ENCODE peak calls at places on chromosome 15, in five cellular contexts. G is H54, D is heart left ventricle, Z is tibial nerve, W is Peyer's patch. N is an unnamed sample.
A peak's percentile ranks its signal among the peaks of the same experiment; 100 is the strongest.

GRCh38 chr15:90911906-90912769 is 9.0 kb downstream of the MAN2A2 start:
- DNase-seq in G (no peak), D (no peak), Z (no peak), W (no peak), N (no peak)

GRCh38 chr15:82314769-82315518 is 34.3 kb downstream of the GOLGA6L10 start:
- DNase-seq in G (no peak), D (no peak), Z (no peak), W (peak; percentile 33), N (no peak)

GRCh38 chr15:42736178-42736792 is 643 bp downstream of the CDAN1 start:
- DNase-seq in G (peak; percentile 38), D (no peak), Z (no peak), W (no peak), N (peak; percentile 45)

GRCh38 chr15:92158426-92158825 is 235.3 kb upstream of the ST8SIA2 start:
- DNase-seq in G (no peak), D (no peak), Z (no peak), W (no peak), N (no peak)

GRCh38 chr15:77013786-77014136 is 18.8 kb downstream of the PSTPIP1 start:
- DNase-seq in G (no peak), D (no peak), Z (no peak), W (no peak), N (no peak)

GRCh38 chr15:57505056-57505713 is 86.5 kb upstream of the MYZAP start:
- DNase-seq in G (no peak), D (no peak), Z (no peak), W (no peak), N (no peak)

GRCh38 chr15:92822216-92823144 is 77.6 kb upstream of the CHD2 start:
- DNase-seq in G (no peak), D (no peak), Z (no peak), W (no peak), N (no peak)

GRCh38 chr15:58043192-58043903 is 22.2 kb downstream of the ALDH1A2 start:
- DNase-seq in G (no peak), D (peak; percentile 34), Z (peak; percentile 63), W (no peak), N (peak; percentile 54)

GRCh38 chr15:54064412-54064811 is 86.2 kb downstream of the UNC13C start:
- DNase-seq in G (no peak), D (no peak), Z (no peak), W (no peak), N (no peak)

GRCh38 chr15:100787567-100787941 is 92.1 kb upstream of the ALDH1A3 start:
- DNase-seq in G (no peak), D (no peak), Z (no peak), W (no peak), N (no peak)

GRCh38 chr15:84833447-84833846 is 16.3 kb downstream of the ALPK3 start:
- DNase-seq in G (no peak), D (no peak), Z (no peak), W (no peak), N (no peak)

GRCh38 chr15:74349241-74349766 is 18.1 kb downstream of the CYP11A1 start:
- DNase-seq in G (no peak), D (no peak), Z (no peak), W (no peak), N (no peak)

GRCh38 chr15:84402856-84403608 is 167.5 kb downstream of the GOLGA6L4 start:
- DNase-seq in G (no peak), D (no peak), Z (no peak), W (peak; percentile 43), N (no peak)

GRCh38 chr15:84598993-84599392 is 1.8 kb upstream of the ZSCAN2 start:
- DNase-seq in G (peak; percentile 33), D (no peak), Z (peak; percentile 17), W (no peak), N (peak; percentile 80)

GRCh38 chr15:44788748-44789147 is 52.4 kb downstream of the TRIM69 start:
- DNase-seq in G (no peak), D (no peak), Z (no peak), W (no peak), N (no peak)

GRCh38 chr15:29126208-29126536 is 143.4 kb downstream of the NSMCE3 start:
- DNase-seq in G (no peak), D (no peak), Z (no peak), W (no peak), N (no peak)

GRCh38 chr15:44314512-44314911 is 26.0 kb downstream of the GOLM2 start:
- DNase-seq in G (no peak), D (no peak), Z (no peak), W (no peak), N (no peak)

GRCh38 chr15:46080018-46080417 is 445.2 kb downstream of the SQOR start:
- DNase-seq in G (no peak), D (no peak), Z (no peak), W (no peak), N (no peak)

GRCh38 chr15:45129651-45130129 is at the start of the genes DUOX1 and DUOXA1:
- DNase-seq in G (no peak), D (peak; percentile 32), Z (no peak), W (peak; percentile 74), N (no peak)

GRCh38 chr15:26702381-26702780 is 70.5 kb downstream of the GABRB3 start:
- DNase-seq in G (no peak), D (no peak), Z (no peak), W (no peak), N (no peak)

GRCh38 chr15:74614744-74615312 is 808 bp upstream of the CLK3 start:
- DNase-seq in G (peak; percentile 67), D (peak; percentile 90), Z (peak; percentile 69), W (peak; percentile 84), N (peak; percentile 88)

GRCh38 chr15:92921215-92922131 is 21.3 kb downstream of the CHD2 start:
- DNase-seq in G (no peak), D (no peak), Z (no peak), W (no peak), N (peak; percentile 11)

GRCh38 chr15:41501191-41501917 is 7.7 kb downstream of the ITPKA start:
- DNase-seq in G (no peak), D (no peak), Z (no peak), W (no peak), N (no peak)

GRCh38 chr15:45913451-45913850 is 278.6 kb downstream of the SQOR start:
- DNase-seq in G (no peak), D (no peak), Z (no peak), W (no peak), N (no peak)

GRCh38 chr15:92654662-92655061 is 913 bp downstream of the FAM174B start:
- DNase-seq in G (no peak), D (no peak), Z (no peak), W (no peak), N (no peak)

GRCh38 chr15:48877630-48878595 is at the start of gene EID1:
- DNase-seq in G (peak; percentile 37), D (peak; percentile 91), Z (peak; percentile 89), W (peak; percentile 91), N (peak; percentile 97)
- TF ChIP-seq POLR2A in G (peak; percentile 86), D (peak; percentile 77), Z (peak; percentile 75), W (peak; percentile 63), N (peak; percentile 98)

DNA sequence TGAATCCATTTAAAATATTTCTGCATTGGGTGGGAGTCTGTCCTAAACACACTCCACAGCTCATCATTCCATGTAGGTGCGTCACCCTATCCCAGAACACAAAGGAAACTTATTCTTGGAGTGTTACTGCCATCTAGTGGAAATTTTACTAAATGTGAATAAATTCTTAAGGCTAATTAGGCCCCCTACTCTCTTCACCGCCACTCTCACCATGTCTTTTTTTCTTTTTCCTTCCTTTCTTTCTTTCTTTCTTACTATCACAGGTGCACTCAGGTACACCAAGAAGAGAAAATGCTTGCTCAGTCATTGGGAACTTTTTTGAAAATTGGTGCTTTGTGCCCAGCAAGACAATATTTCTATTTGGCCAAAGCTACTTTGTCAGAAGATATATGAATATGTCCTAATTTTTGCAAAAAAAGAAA is 26.4 kb upstream of the ATP8B4 start:
- DNase-seq in G (no peak), D (no peak), Z (peak; percentile 57), W (no peak), N (peak; percentile 70)
- TF ChIP-seq POLR2A in G (no peak), D (no peak), Z (no peak), W (no peak), N (no peak)

DNA sequence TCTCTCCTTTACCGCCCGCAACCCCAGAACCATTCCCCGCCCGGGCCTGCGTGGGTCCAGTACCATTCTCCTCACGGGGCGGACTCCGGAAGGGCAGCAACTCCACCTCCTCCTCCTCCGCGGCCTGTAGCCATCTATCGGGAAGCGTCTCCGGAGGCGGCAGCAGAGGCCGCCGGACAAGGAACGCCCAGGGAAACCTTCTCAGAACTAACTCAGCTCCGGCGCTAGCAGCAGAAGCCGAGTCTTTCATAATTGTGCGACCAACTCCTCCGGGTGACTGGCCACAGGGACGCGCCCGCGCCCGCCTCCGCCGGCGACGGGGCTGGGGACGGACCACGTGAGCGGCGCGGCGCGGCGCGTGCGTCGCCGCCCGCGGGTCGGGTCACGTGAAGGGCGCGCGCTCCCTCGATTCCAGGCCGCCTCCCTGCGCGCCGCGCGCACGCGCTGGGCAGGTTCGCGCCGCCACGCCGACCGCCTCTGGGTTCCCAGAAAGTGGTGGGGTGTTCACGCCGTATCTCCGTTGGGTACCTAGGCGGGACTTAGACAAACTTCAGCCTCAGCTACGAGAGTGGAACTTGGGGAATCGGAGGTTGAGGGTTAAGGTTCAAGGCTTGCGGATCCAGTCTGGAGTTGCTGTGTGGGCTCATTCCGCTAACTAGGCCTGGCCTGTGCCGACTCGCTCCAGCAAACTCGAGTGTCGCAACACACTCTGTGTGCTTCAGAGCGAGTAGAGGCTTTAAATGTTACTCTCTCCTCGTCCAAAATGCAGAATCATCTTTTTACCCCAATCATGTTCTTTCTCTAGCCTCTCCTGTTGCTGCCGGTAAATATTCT is at the start of gene TRPM7:
- DNase-seq in G (peak; percentile 64), D (peak; percentile 91), Z (peak; percentile 86), W (peak; percentile 93), N (peak; percentile 97)
- TF ChIP-seq POLR2A in G (peak; percentile 76), D (peak; percentile 73), Z (peak; percentile 92), W (peak; percentile 65), N (peak; percentile 95)

DNA sequence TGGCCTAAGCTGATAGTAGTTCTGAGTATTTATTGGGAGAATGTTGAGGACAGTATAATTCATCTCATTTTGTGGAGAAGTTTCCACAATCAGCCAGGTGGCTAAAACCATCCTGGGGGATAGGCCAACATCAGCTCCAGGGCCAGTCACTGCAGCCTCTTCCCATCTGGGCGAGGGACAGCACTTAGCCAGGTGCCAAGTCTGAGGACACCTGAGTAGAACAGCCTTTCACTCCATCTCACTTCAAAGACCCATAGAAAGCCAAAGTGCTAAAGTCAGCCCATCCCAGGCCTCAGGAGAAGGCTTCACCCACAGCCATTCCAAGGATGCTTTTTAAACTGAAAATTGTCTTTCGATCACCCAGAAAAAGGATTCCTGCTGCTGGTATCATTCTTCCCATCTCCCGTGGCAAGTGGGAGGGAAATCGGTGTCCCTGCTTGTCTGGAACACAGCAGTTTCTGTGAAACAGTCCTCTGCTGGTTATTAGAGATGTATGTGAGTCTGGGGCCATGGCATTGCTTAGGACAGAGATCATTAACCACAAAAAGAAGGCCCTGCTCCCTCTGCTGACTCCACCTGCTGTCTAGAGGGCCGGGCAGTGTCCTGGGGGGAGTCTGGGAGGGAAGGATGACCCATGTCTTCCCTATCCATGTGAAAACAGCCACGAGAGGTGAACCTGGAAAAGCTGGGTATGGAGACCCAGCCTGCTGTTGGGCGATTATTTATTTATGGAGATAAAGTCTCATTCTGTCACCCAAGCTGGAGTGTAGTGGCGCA is 9.6 kb downstream of the CALML4 start:
- DNase-seq in G (no peak), D (no peak), Z (no peak), W (no peak), N (no peak)
- TF ChIP-seq POLR2A in G (no peak), D (no peak), Z (no peak), W (no peak), N (no peak)

N was measured in erythroblast.